ENCODE peak calls at places on chromosome 2, in five cellular contexts. M, O, Z, V and U are unnamed samples.

GRCh38 chr2:149087751-149088150 is 49.3 kb downstream of the LYPD6B start:
- DNase-seq in M (no peak), V (no peak), O (no peak), Z (no peak), U (no peak)

GRCh38 chr2:234771985-234772774 is 179.6 kb upstream of the SH3BP4 start:
- DNase-seq in M (no peak), Z (no peak), O (peak; percentile 23), V (no peak), U (no peak)

GRCh38 chr2:215461836-215462532 is 26.1 kb upstream of the FN1 start:
- DNase-seq in Z (no peak), O (no peak), V (no peak), M (no peak), U (no peak)

GRCh38 chr2:3633089-3633981 is 24.7 kb upstream of the ALLC start:
- DNase-seq in V (no peak), M (no peak), O (no peak), Z (no peak), U (peak; percentile 37)

GRCh38 chr2:182625814-182626213 is 90.2 kb upstream of the DNAJC10 start:
- DNase-seq in V (no peak), Z (no peak), M (no peak), O (no peak), U (no peak)

GRCh38 chr2:219542931-219543595 is 546 bp downstream of the CHPF start:
- DNase-seq in M (no peak), Z (peak; percentile 68), O (peak; percentile 72), V (peak; percentile 80), U (no peak)

GRCh38 chr2:20667531-20668401 is 822 bp downstream of the GDF7 start:
- DNase-seq in O (no peak), M (no peak), V (no peak), Z (no peak), U (no peak)

GRCh38 chr2:8334866-8335325 is 347.0 kb upstream of the ID2 start:
- DNase-seq in Z (no peak), M (no peak), O (no peak), V (no peak), U (no peak)